ENCODE peak calls at places on chromosomes 7 and 10, in six cellular contexts. One of them, this sample, is unnamed.

GRCh38 chr7:43535810-43536585 is 46.9 kb upstream of the STK17A start:
- DNase-seq in foreskin fibroblast: peak
- DNase-seq in mammary epithelial cell: peak
- DNase-seq in IMR-90: peak
- DNase-seq in GM23248: peak
- DNase-seq in uterus: no peak
- DNase-seq in this sample: peak

GRCh38 chr7:27107901-27108381 is 5.5 kb upstream of the HOXA2 start:
- DNase-seq in mammary epithelial cell: no peak
- DNase-seq in IMR-90: peak
- DNase-seq in foreskin fibroblast: no peak
- DNase-seq in GM23248: no peak
- DNase-seq in uterus: no peak
- DNase-seq in this sample: no peak

GRCh38 chr10:90461437-90462155 is 396.2 kb downstream of the HTR7 start:
- DNase-seq in GM23248: no peak
- DNase-seq in foreskin fibroblast: no peak
- DNase-seq in mammary epithelial cell: no peak
- DNase-seq in uterus: no peak
- DNase-seq in IMR-90: no peak
- DNase-seq in this sample: no peak

GRCh38 chr10:50624866-50625491 is 1.2 kb upstream of the SGMS1 start:
- DNase-seq in IMR-90: peak
- DNase-seq in GM23248: peak
- DNase-seq in uterus: peak
- DNase-seq in mammary epithelial cell: peak
- DNase-seq in foreskin fibroblast: peak
- DNase-seq in this sample: peak

GRCh38 chr10:22477365-22478287 is 132.3 kb downstream of the SPAG6 start:
- DNase-seq in GM23248: no peak
- DNase-seq in uterus: no peak
- DNase-seq in foreskin fibroblast: no peak
- DNase-seq in IMR-90: no peak
- DNase-seq in mammary epithelial cell: no peak
- DNase-seq in this sample: no peak

GRCh38 chr10:43140414-43140813 is 2.2 kb downstream of the CSGALNACT2 start:
- DNase-seq in IMR-90: peak
- DNase-seq in uterus: no peak
- DNase-seq in mammary epithelial cell: peak
- DNase-seq in GM23248: peak
- DNase-seq in foreskin fibroblast: peak
- DNase-seq in this sample: peak

GRCh38 chr7:157568785-157569584 is 232.2 kb downstream of the DNAJB6 start:
- DNase-seq in uterus: peak
- DNase-seq in IMR-90: no peak
- DNase-seq in foreskin fibroblast: peak
- DNase-seq in mammary epithelial cell: peak
- DNase-seq in GM23248: peak
- DNase-seq in this sample: no peak

GRCh38 chr7:43081603-43082002 is 30.8 kb upstream of the HECW1 start:
- DNase-seq in mammary epithelial cell: no peak
- DNase-seq in uterus: no peak
- DNase-seq in IMR-90: no peak
- DNase-seq in foreskin fibroblast: no peak
- DNase-seq in GM23248: no peak
- DNase-seq in this sample: no peak

GRCh38 chr7:32032211-32032610 is 38.0 kb downstream of the PDE1C start:
- DNase-seq in GM23248: no peak
- DNase-seq in uterus: no peak
- DNase-seq in foreskin fibroblast: no peak
- DNase-seq in mammary epithelial cell: no peak
- DNase-seq in IMR-90: no peak
- DNase-seq in this sample: no peak

GRCh38 chr10:583433-583832 is 106.0 kb downstream of the DIP2C start:
- DNase-seq in uterus: no peak
- DNase-seq in IMR-90: no peak
- DNase-seq in mammary epithelial cell: no peak
- DNase-seq in foreskin fibroblast: no peak
- DNase-seq in GM23248: no peak
- DNase-seq in this sample: no peak

GRCh38 chr10:8712653-8713052 is 658.2 kb downstream of the GATA3 start:
- DNase-seq in uterus: no peak
- DNase-seq in GM23248: no peak
- DNase-seq in mammary epithelial cell: no peak
- DNase-seq in IMR-90: no peak
- DNase-seq in foreskin fibroblast: no peak
- DNase-seq in this sample: no peak

GRCh38 chr7:129569811-129570215 is 41.7 kb upstream of the NRF1 start:
- DNase-seq in IMR-90: peak
- DNase-seq in foreskin fibroblast: peak
- DNase-seq in uterus: no peak
- DNase-seq in GM23248: peak
- DNase-seq in mammary epithelial cell: peak
- DNase-seq in this sample: peak

GRCh38 chr10:99536400-99537254 is 3.9 kb downstream of the NKX2-3 start:
- DNase-seq in mammary epithelial cell: no peak
- DNase-seq in foreskin fibroblast: no peak
- DNase-seq in IMR-90: no peak
- DNase-seq in GM23248: no peak
- DNase-seq in uterus: no peak
- DNase-seq in this sample: no peak

GRCh38 chr10:4103586-4103985 is 318.6 kb upstream of the KLF6 start:
- DNase-seq in mammary epithelial cell: peak
- DNase-seq in foreskin fibroblast: no peak
- DNase-seq in uterus: peak
- DNase-seq in GM23248: no peak
- DNase-seq in IMR-90: no peak
- DNase-seq in this sample: no peak

GRCh38 chr10:71255817-71256660 is 43.7 kb downstream of the UNC5B start:
- DNase-seq in foreskin fibroblast: peak
- DNase-seq in IMR-90: peak
- DNase-seq in uterus: peak
- DNase-seq in GM23248: peak
- DNase-seq in mammary epithelial cell: peak
- DNase-seq in this sample: peak

GRCh38 chr10:132774179-132774904 is 11.6 kb downstream of the NKX6-2 start:
- DNase-seq in IMR-90: no peak
- DNase-seq in GM23248: no peak
- DNase-seq in foreskin fibroblast: no peak
- DNase-seq in mammary epithelial cell: no peak
- DNase-seq in uterus: no peak
- DNase-seq in this sample: no peak

GRCh38 chr10:75605096-75605495 is 173.7 kb downstream of the LRMDA start:
- DNase-seq in uterus: no peak
- DNase-seq in foreskin fibroblast: no peak
- DNase-seq in GM23248: no peak
- DNase-seq in IMR-90: no peak
- DNase-seq in mammary epithelial cell: no peak
- DNase-seq in this sample: no peak

GRCh38 chr10:3427846-3428442 is 255.4 kb upstream of the PITRM1 start:
- DNase-seq in IMR-90: no peak
- DNase-seq in mammary epithelial cell: no peak
- DNase-seq in foreskin fibroblast: no peak
- DNase-seq in GM23248: no peak
- DNase-seq in uterus: no peak
- DNase-seq in this sample: peak

GRCh38 chr10:32687116-32687515 is 241.2 kb downstream of the CCDC7 start:
- DNase-seq in mammary epithelial cell: peak
- DNase-seq in IMR-90: peak
- DNase-seq in uterus: no peak
- DNase-seq in foreskin fibroblast: no peak
- DNase-seq in GM23248: no peak
- DNase-seq in this sample: no peak

GRCh38 chr7:66296001-66296521 is 90.9 kb downstream of the TPST1 start:
- DNase-seq in foreskin fibroblast: no peak
- DNase-seq in GM23248: peak
- DNase-seq in mammary epithelial cell: no peak
- DNase-seq in IMR-90: peak
- DNase-seq in uterus: no peak
- DNase-seq in this sample: peak

GRCh38 chr7:99210265-99210970 is 2.5 kb upstream of the KPNA7 start:
- DNase-seq in mammary epithelial cell: peak
- DNase-seq in uterus: no peak
- DNase-seq in GM23248: peak
- DNase-seq in IMR-90: no peak
- DNase-seq in foreskin fibroblast: no peak
- DNase-seq in this sample: no peak

GRCh38 chr7:140923358-140924006 is 1.2 kb downstream of the BRAF start:
- DNase-seq in IMR-90: no peak
- DNase-seq in uterus: no peak
- DNase-seq in mammary epithelial cell: peak
- DNase-seq in foreskin fibroblast: no peak
- DNase-seq in GM23248: peak
- DNase-seq in this sample: no peak

GRCh38 chr7:140922741-140923345 is 1.9 kb downstream of the BRAF start:
- DNase-seq in GM23248: no peak
- DNase-seq in foreskin fibroblast: no peak
- DNase-seq in mammary epithelial cell: no peak
- DNase-seq in IMR-90: no peak
- DNase-seq in uterus: no peak
- DNase-seq in this sample: no peak

GRCh38 chr7:140918236-140918635 is 6.5 kb downstream of the BRAF start:
- DNase-seq in IMR-90: no peak
- DNase-seq in mammary epithelial cell: no peak
- DNase-seq in foreskin fibroblast: no peak
- DNase-seq in GM23248: no peak
- DNase-seq in uterus: no peak
- DNase-seq in this sample: no peak

GRCh38 chr7:140924019-140924820 is 509 bp downstream of the BRAF start:
- DNase-seq in uterus: peak
- DNase-seq in mammary epithelial cell: peak
- DNase-seq in IMR-90: peak
- DNase-seq in foreskin fibroblast: peak
- DNase-seq in GM23248: peak
- DNase-seq in this sample: no peak

GRCh38 chr7:140920745-140921144 is 4.0 kb downstream of the BRAF start:
- DNase-seq in uterus: no peak
- DNase-seq in GM23248: no peak
- DNase-seq in foreskin fibroblast: no peak
- DNase-seq in mammary epithelial cell: no peak
- DNase-seq in IMR-90: no peak
- DNase-seq in this sample: no peak
- H3K4me3 ChIP-seq in uterus: no peak
- H3K4me3 ChIP-seq in GM23248: no peak
- H3K4me3 ChIP-seq in foreskin fibroblast: no peak
- H3K4me3 ChIP-seq in mammary epithelial cell: no peak
- H3K4me3 ChIP-seq in IMR-90: no peak
- H3K4me3 ChIP-seq in this sample: no peak

GRCh38 chr7:155298834-155299538 is 1.3 kb downstream of the INSIG1 start:
- DNase-seq in foreskin fibroblast: peak
- DNase-seq in GM23248: peak
- DNase-seq in IMR-90: peak
- DNase-seq in uterus: peak
- DNase-seq in mammary epithelial cell: peak
- DNase-seq in this sample: peak
- H3K4me3 ChIP-seq in foreskin fibroblast: peak
- H3K4me3 ChIP-seq in GM23248: peak
- H3K4me3 ChIP-seq in IMR-90: peak
- H3K4me3 ChIP-seq in uterus: peak
- H3K4me3 ChIP-seq in mammary epithelial cell: peak
- H3K4me3 ChIP-seq in this sample: peak

GRCh38 chr7:155660758-155661093 is 16.3 kb downstream of the RBM33 start:
- DNase-seq in IMR-90: no peak
- DNase-seq in GM23248: no peak
- DNase-seq in foreskin fibroblast: no peak
- DNase-seq in mammary epithelial cell: no peak
- DNase-seq in uterus: no peak
- DNase-seq in this sample: no peak
- H3K4me3 ChIP-seq in IMR-90: no peak
- H3K4me3 ChIP-seq in GM23248: no peak
- H3K4me3 ChIP-seq in foreskin fibroblast: no peak
- H3K4me3 ChIP-seq in mammary epithelial cell: no peak
- H3K4me3 ChIP-seq in uterus: no peak
- H3K4me3 ChIP-seq in this sample: no peak

GRCh38 chr7:77796109-77796508 is 2.1 kb downstream of the TMEM60 start:
- DNase-seq in uterus: no peak
- DNase-seq in mammary epithelial cell: no peak
- DNase-seq in GM23248: no peak
- DNase-seq in IMR-90: no peak
- DNase-seq in foreskin fibroblast: no peak
- DNase-seq in this sample: no peak
- H3K4me3 ChIP-seq in uterus: no peak
- H3K4me3 ChIP-seq in mammary epithelial cell: no peak
- H3K4me3 ChIP-seq in GM23248: peak
- H3K4me3 ChIP-seq in IMR-90: no peak
- H3K4me3 ChIP-seq in foreskin fibroblast: no peak
- H3K4me3 ChIP-seq in this sample: no peak

DNA sequence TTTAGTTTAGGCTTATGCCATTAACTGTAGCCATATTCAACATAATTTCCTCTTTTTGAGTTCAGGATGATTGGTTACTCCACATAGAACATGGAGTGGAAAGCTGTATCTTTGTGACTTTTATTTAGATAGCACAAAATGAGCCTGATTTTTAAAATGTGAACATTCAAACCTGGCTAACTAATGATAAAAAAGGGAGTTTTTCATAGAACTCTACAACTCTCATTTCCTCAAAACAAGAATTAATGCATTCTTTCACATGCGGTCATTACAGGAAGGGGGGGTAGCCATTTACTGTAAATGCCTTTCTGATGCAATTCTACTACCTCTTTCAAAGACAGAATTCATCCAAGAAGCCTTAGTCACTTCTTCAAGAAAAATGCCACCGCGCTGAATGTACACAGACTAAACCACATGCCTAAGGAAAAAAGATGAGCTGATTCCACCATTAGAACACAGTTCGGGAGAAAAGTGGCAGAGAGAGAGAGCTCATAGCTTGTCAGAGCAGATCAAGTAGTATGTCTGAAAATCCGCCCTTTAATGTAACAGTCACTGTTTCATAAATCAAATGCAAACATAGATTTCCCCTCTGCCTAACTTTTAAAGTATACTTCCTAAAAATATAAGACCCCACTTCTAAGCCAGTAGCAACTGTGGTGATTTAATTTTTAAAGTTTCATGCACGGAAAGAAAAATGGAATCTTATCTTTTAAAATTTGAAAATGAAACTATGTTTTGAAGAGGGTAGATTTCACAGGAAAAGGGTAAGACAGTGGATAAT is 226.4 kb upstream of the KLF14 start:
- DNase-seq in mammary epithelial cell: peak
- DNase-seq in GM23248: peak
- DNase-seq in uterus: no peak
- DNase-seq in foreskin fibroblast: peak
- DNase-seq in IMR-90: peak
- DNase-seq in this sample: peak
- H3K4me3 ChIP-seq in mammary epithelial cell: peak
- H3K4me3 ChIP-seq in GM23248: peak
- H3K4me3 ChIP-seq in uterus: no peak
- H3K4me3 ChIP-seq in foreskin fibroblast: peak
- H3K4me3 ChIP-seq in IMR-90: peak
- H3K4me3 ChIP-seq in this sample: peak

GRCh38 chr7:151126500-151127137 is 40.3 kb downstream of the AGAP3 start:
- DNase-seq in GM23248: no peak
- DNase-seq in uterus: no peak
- DNase-seq in foreskin fibroblast: no peak
- DNase-seq in mammary epithelial cell: no peak
- DNase-seq in IMR-90: no peak
- DNase-seq in this sample: no peak
- H3K4me3 ChIP-seq in GM23248: no peak
- H3K4me3 ChIP-seq in uterus: no peak
- H3K4me3 ChIP-seq in foreskin fibroblast: no peak
- H3K4me3 ChIP-seq in mammary epithelial cell: no peak
- H3K4me3 ChIP-seq in IMR-90: no peak
- H3K4me3 ChIP-seq in this sample: no peak